ENCODE peak calls at places on chromosomes 1 and 21, in five cellular contexts. I is activated CD4-positive, alpha-beta T cell treated with anti-CD3 and anti-CD28 coated beads for 36 hours; J is activated CD4-positive, alpha-beta memory T cell treated with anti-CD3 and anti-CD28 coated beads for 36 hours; S is neural crest cell; L is stimulated activated CD4-positive, alpha-beta T cell treated with anti-CD3 and anti-CD28 coated beads, TNF-alpha, amount 100 ng/mL, for 1 hour. F is an unnamed sample.

GRCh38 chr1:94332516-94332915 is 85.7 kb upstream of the ABCD3 start:
- DNase-seq in I (no peak), J (no peak), S (no peak), L (no peak), F (no peak)

GRCh38 chr21:41290106-41290799 is 26.3 kb upstream of the FAM3B start:
- DNase-seq in I (no peak), J (no peak), S (no peak), L (no peak), F (no peak)

GRCh38 chr1:151815716-151816327 is 10.6 kb upstream of the LINGO4 start:
- DNase-seq in I (no peak), J (peak), S (no peak), L (no peak), F (no peak)

GRCh38 chr1:208217774-208218173 is 26.4 kb downstream of the PLXNA2 start:
- DNase-seq in I (no peak), J (no peak), S (no peak), L (no peak), F (no peak)

GRCh38 chr1:48853006-48853405 is 76.3 kb upstream of the BEND5 start:
- DNase-seq in I (no peak), J (no peak), S (no peak), L (no peak), F (no peak)

GRCh38 chr1:55010887-55011217 is 12.1 kb downstream of the BSND start:
- DNase-seq in I (peak), J (no peak), S (no peak), L (no peak), F (no peak)

GRCh38 chr1:54904476-54905048 is 17.6 kb upstream of the DHCR24 start:
- DNase-seq in I (no peak), J (no peak), S (no peak), L (no peak), F (no peak)

GRCh38 chr1:10519016-10519417 is 44.3 kb downstream of the PEX14 start:
- DNase-seq in I (no peak), J (no peak), S (no peak), L (no peak), F (no peak)

GRCh38 chr1:170285027-170285426 is 139.3 kb downstream of the NTMT2 start:
- DNase-seq in I (no peak), J (no peak), S (no peak), L (no peak), F (no peak)

GRCh38 chr1:183203094-183203493 is 17.0 kb downstream of the LAMC2 start:
- DNase-seq in I (no peak), J (no peak), S (no peak), L (no peak), F (no peak)

GRCh38 chr1:115135681-115136080 is 46.4 kb upstream of the TSPAN2 start:
- DNase-seq in I (no peak), J (no peak), S (no peak), L (no peak), F (no peak)

GRCh38 chr1:81760487-81761097 is 40.1 kb upstream of the ADGRL2 start:
- DNase-seq in I (no peak), J (no peak), S (no peak), L (no peak), F (no peak)

GRCh38 chr1:206503591-206504362 is 3.6 kb upstream of the RASSF5 start:
- DNase-seq in I (peak), J (peak), S (no peak), L (no peak), F (no peak)

GRCh38 chr1:78665809-78666208 is 16.2 kb downstream of the IFI44 start:
- DNase-seq in I (no peak), J (no peak), S (no peak), L (no peak), F (no peak)

GRCh38 chr1:29822895-29823294 is 586.6 kb downstream of the PTPRU start:
- DNase-seq in I (no peak), J (no peak), S (no peak), L (no peak), F (no peak)

GRCh38 chr1:112673589-112674439 is 645 bp upstream of the MOV10 start:
- DNase-seq in I (peak), J (peak), S (no peak), L (no peak), F (no peak)

GRCh38 chr21:42561742-42562141 is 48.1 kb downstream of the SLC37A1 start:
- DNase-seq in I (peak), J (no peak), S (no peak), L (no peak), F (peak)

GRCh38 chr1:24042375-24042774 is 62.2 kb upstream of the SRSF10 start:
- DNase-seq in I (no peak), J (no peak), S (no peak), L (no peak), F (no peak)

GRCh38 chr1:47592296-47592975 is 154.6 kb downstream of the FOXD2 start:
- DNase-seq in I (no peak), J (no peak), S (no peak), L (no peak), F (no peak)

GRCh38 chr1:192709544-192709943 is 73.6 kb downstream of the RGS13 start:
- DNase-seq in I (no peak), J (no peak), S (peak), L (no peak), F (no peak)

GRCh38 chr1:204254031-204254661 is 40.4 kb upstream of the GOLT1A start:
- DNase-seq in I (no peak), J (no peak), S (no peak), L (no peak), F (no peak)

GRCh38 chr1:202143011-202143767 is 1.3 kb downstream of the ARL8A start:
- DNase-seq in I (peak), J (peak), S (no peak), L (no peak), F (no peak)

GRCh38 chr1:6985528-6986276 is 200.4 kb downstream of the CAMTA1 start:
- DNase-seq in I (no peak), J (no peak), S (no peak), L (no peak), F (no peak)

GRCh38 chr1:67572594-67573221 is 112.3 kb upstream of the GADD45A start:
- DNase-seq in I (no peak), J (no peak), S (no peak), L (no peak), F (no peak)

GRCh38 chr1:192061556-192061955 is 96.7 kb upstream of the RGS18 start:
- DNase-seq in I (no peak), J (no peak), S (no peak), L (no peak), F (no peak)

GRCh38 chr1:204924013-204924759 is 53.5 kb downstream of the NFASC start:
- DNase-seq in I (no peak), J (no peak), S (no peak), L (no peak), F (peak)

GRCh38 chr1:1124786-1125642 is 9.1 kb upstream of the C1orf159 start:
- DNase-seq in I (no peak), J (no peak), S (no peak), L (no peak), F (no peak)

GRCh38 chr1:33281554-33282303 is 25.4 kb downstream of the ZNF362 start:
- DNase-seq in I (no peak), J (no peak), S (no peak), L (no peak), F (no peak)

GRCh38 chr1:54997711-54997986 is 1.1 kb upstream of the BSND start:
- DNase-seq in I (no peak), J (no peak), S (no peak), L (no peak), F (no peak)

GRCh38 chr1:114803001-114803400 is 22.5 kb upstream of the SIKE1 start:
- DNase-seq in I (no peak), J (no peak), S (no peak), L (no peak), F (no peak)

GRCh38 chr1:112723511-112723839 is 8.3 kb upstream of the PPM1J start:
- DNase-seq in I (peak), J (no peak), S (no peak), L (no peak), F (no peak)

GRCh38 chr1:19682257-19682656 is 17.6 kb downstream of the HTR6 start:
- DNase-seq in I (no peak), J (no peak), S (no peak), L (no peak), F (no peak)

GRCh38 chr1:9787702-9788101 is 36.1 kb downstream of the CLSTN1 start:
- DNase-seq in I (peak), J (peak), S (no peak), L (no peak), F (no peak)